ENCODE peak calls at places on chromosomes 3 and 15, in nine cellular contexts. One of them, this sample, is unnamed.

GRCh38 chr3:8313591-8314298 is 187.9 kb upstream of the LMCD1 start:
- DNase-seq in GM12865: no peak
- DNase-seq in fibroblast of mammary gland: no peak
- DNase-seq in endothelial cell: peak
- DNase-seq in BJ: no peak
- DNase-seq in GM06990: no peak
- DNase-seq in sigmoid colon: no peak
- DNase-seq in brain microvascular endothelial cell: no peak
- DNase-seq in pancreas: no peak
- DNase-seq in this sample: no peak

GRCh38 chr3:184549793-184550585 is 11.6 kb upstream of the EPHB3 start:
- DNase-seq in GM12865: no peak
- DNase-seq in fibroblast of mammary gland: no peak
- DNase-seq in endothelial cell: no peak
- DNase-seq in BJ: no peak
- DNase-seq in GM06990: no peak
- DNase-seq in sigmoid colon: no peak
- DNase-seq in brain microvascular endothelial cell: no peak
- DNase-seq in pancreas: no peak
- DNase-seq in this sample: no peak

GRCh38 chr3:151434151-151434890 is 26.5 kb downstream of the IGSF10 start:
- DNase-seq in GM12865: no peak
- DNase-seq in fibroblast of mammary gland: peak
- DNase-seq in endothelial cell: no peak
- DNase-seq in BJ: peak
- DNase-seq in GM06990: no peak
- DNase-seq in sigmoid colon: no peak
- DNase-seq in brain microvascular endothelial cell: peak
- DNase-seq in pancreas: no peak
- DNase-seq in this sample: no peak

GRCh38 chr3:86867990-86868389 is 123.0 kb downstream of the VGLL3 start:
- DNase-seq in GM12865: no peak
- DNase-seq in fibroblast of mammary gland: peak
- DNase-seq in endothelial cell: no peak
- DNase-seq in BJ: peak
- DNase-seq in GM06990: no peak
- DNase-seq in sigmoid colon: no peak
- DNase-seq in brain microvascular endothelial cell: no peak
- DNase-seq in pancreas: no peak
- DNase-seq in this sample: no peak

GRCh38 chr15:33242165-33242564 is 47.7 kb upstream of the FMN1 start:
- DNase-seq in GM12865: no peak
- DNase-seq in fibroblast of mammary gland: peak
- DNase-seq in endothelial cell: peak
- DNase-seq in BJ: peak
- DNase-seq in GM06990: no peak
- DNase-seq in sigmoid colon: no peak
- DNase-seq in brain microvascular endothelial cell: peak
- DNase-seq in pancreas: no peak
- DNase-seq in this sample: no peak

GRCh38 chr3:4741404-4742307 is 237.6 kb upstream of the BHLHE40 start:
- DNase-seq in GM12865: no peak
- DNase-seq in fibroblast of mammary gland: peak
- DNase-seq in endothelial cell: no peak
- DNase-seq in BJ: peak
- DNase-seq in GM06990: no peak
- DNase-seq in sigmoid colon: peak
- DNase-seq in brain microvascular endothelial cell: peak
- DNase-seq in pancreas: peak
- DNase-seq in this sample: no peak

GRCh38 chr3:190446492-190447301 is 3.0 kb downstream of the TMEM207 start:
- DNase-seq in GM12865: no peak
- DNase-seq in fibroblast of mammary gland: no peak
- DNase-seq in endothelial cell: no peak
- DNase-seq in BJ: no peak
- DNase-seq in GM06990: no peak
- DNase-seq in sigmoid colon: no peak
- DNase-seq in brain microvascular endothelial cell: peak
- DNase-seq in pancreas: no peak
- DNase-seq in this sample: no peak

GRCh38 chr3:10370429-10370828 is 49.5 kb upstream of the SEC13 start:
- DNase-seq in GM12865: no peak
- DNase-seq in fibroblast of mammary gland: peak
- DNase-seq in endothelial cell: no peak
- DNase-seq in BJ: no peak
- DNase-seq in GM06990: no peak
- DNase-seq in sigmoid colon: no peak
- DNase-seq in brain microvascular endothelial cell: peak
- DNase-seq in pancreas: no peak
- DNase-seq in this sample: no peak

GRCh38 chr3:157335677-157336076 is 101.0 kb upstream of the PTX3 start:
- DNase-seq in GM12865: no peak
- DNase-seq in fibroblast of mammary gland: peak
- DNase-seq in endothelial cell: peak
- DNase-seq in BJ: no peak
- DNase-seq in GM06990: no peak
- DNase-seq in sigmoid colon: no peak
- DNase-seq in brain microvascular endothelial cell: peak
- DNase-seq in pancreas: no peak
- DNase-seq in this sample: no peak

GRCh38 chr3:133490468-133491351 is 82.8 kb upstream of the CDV3 start:
- DNase-seq in GM12865: peak
- DNase-seq in fibroblast of mammary gland: no peak
- DNase-seq in endothelial cell: no peak
- DNase-seq in BJ: no peak
- DNase-seq in GM06990: peak
- DNase-seq in sigmoid colon: no peak
- DNase-seq in brain microvascular endothelial cell: no peak
- DNase-seq in pancreas: no peak
- DNase-seq in this sample: no peak

GRCh38 chr3:133491481-133492059 is 81.9 kb upstream of the CDV3 start:
- DNase-seq in GM12865: peak
- DNase-seq in fibroblast of mammary gland: no peak
- DNase-seq in endothelial cell: no peak
- DNase-seq in BJ: no peak
- DNase-seq in GM06990: no peak
- DNase-seq in sigmoid colon: no peak
- DNase-seq in brain microvascular endothelial cell: no peak
- DNase-seq in pancreas: no peak
- DNase-seq in this sample: no peak

GRCh38 chr3:133492159-133492860 is 81.2 kb upstream of the CDV3 start:
- DNase-seq in GM12865: no peak
- DNase-seq in fibroblast of mammary gland: no peak
- DNase-seq in endothelial cell: no peak
- DNase-seq in BJ: no peak
- DNase-seq in GM06990: no peak
- DNase-seq in sigmoid colon: no peak
- DNase-seq in brain microvascular endothelial cell: no peak
- DNase-seq in pancreas: no peak
- DNase-seq in this sample: no peak

GRCh38 chr3:133489466-133490085 is 83.9 kb upstream of the CDV3 start:
- DNase-seq in GM12865: no peak
- DNase-seq in fibroblast of mammary gland: peak
- DNase-seq in endothelial cell: no peak
- DNase-seq in BJ: no peak
- DNase-seq in GM06990: no peak
- DNase-seq in sigmoid colon: no peak
- DNase-seq in brain microvascular endothelial cell: no peak
- DNase-seq in pancreas: no peak
- DNase-seq in this sample: no peak

DNA sequence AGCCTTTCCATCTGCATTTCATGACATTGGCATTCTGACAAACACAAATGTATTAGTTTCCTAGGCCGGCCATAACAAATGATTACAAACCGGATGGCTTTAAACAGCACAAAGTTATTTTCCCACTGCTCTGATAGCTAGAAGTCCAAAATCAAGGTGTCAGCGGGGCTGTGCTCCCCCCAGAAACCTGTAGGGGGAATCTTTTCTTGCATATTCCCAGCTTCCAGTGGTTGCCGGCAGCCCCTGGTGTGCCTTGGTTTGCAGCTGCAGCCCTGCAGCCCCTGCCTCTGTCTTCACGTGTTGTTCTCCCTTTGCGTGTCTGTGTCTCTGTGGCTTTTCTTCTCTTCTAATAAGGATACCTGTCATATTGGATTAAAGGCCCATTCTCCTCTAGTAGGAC is 79.0 kb upstream of the CDV3 start:
- DNase-seq in GM12865: no peak
- DNase-seq in fibroblast of mammary gland: peak
- DNase-seq in endothelial cell: peak
- DNase-seq in BJ: no peak
- DNase-seq in GM06990: no peak
- DNase-seq in sigmoid colon: no peak
- DNase-seq in brain microvascular endothelial cell: peak
- DNase-seq in pancreas: no peak
- DNase-seq in this sample: no peak
- TF ChIP-seq CTCF in GM12865: no peak
- TF ChIP-seq CTCF in fibroblast of mammary gland: peak
- TF ChIP-seq CTCF in endothelial cell: peak
- TF ChIP-seq CTCF in BJ: peak
- TF ChIP-seq CTCF in GM06990: peak
- TF ChIP-seq CTCF in sigmoid colon: no peak
- TF ChIP-seq CTCF in brain microvascular endothelial cell: peak
- TF ChIP-seq CTCF in pancreas: no peak
- TF ChIP-seq CTCF in this sample: peak

GRCh38 chr15:44530653-44531052 is 6.3 kb upstream of the EIF3J start:
- DNase-seq in GM12865: no peak
- DNase-seq in fibroblast of mammary gland: no peak
- DNase-seq in endothelial cell: no peak
- DNase-seq in BJ: no peak
- DNase-seq in GM06990: no peak
- DNase-seq in sigmoid colon: no peak
- DNase-seq in brain microvascular endothelial cell: no peak
- DNase-seq in pancreas: no peak
- DNase-seq in this sample: no peak

GRCh38 chr15:44535509-44536297 is 1.2 kb upstream of the EIF3J start:
- DNase-seq in GM12865: peak
- DNase-seq in fibroblast of mammary gland: no peak
- DNase-seq in endothelial cell: peak
- DNase-seq in BJ: no peak
- DNase-seq in GM06990: peak
- DNase-seq in sigmoid colon: peak
- DNase-seq in brain microvascular endothelial cell: no peak
- DNase-seq in pancreas: no peak
- DNase-seq in this sample: peak

GRCh38 chr15:44529864-44530604 is 6.9 kb upstream of the EIF3J start:
- DNase-seq in GM12865: no peak
- DNase-seq in fibroblast of mammary gland: no peak
- DNase-seq in endothelial cell: no peak
- DNase-seq in BJ: no peak
- DNase-seq in GM06990: no peak
- DNase-seq in sigmoid colon: no peak
- DNase-seq in brain microvascular endothelial cell: no peak
- DNase-seq in pancreas: no peak
- DNase-seq in this sample: no peak

GRCh38 chr15:44535092-44535491 is 1.9 kb upstream of the EIF3J start:
- DNase-seq in GM12865: no peak
- DNase-seq in fibroblast of mammary gland: no peak
- DNase-seq in endothelial cell: no peak
- DNase-seq in BJ: no peak
- DNase-seq in GM06990: no peak
- DNase-seq in sigmoid colon: no peak
- DNase-seq in brain microvascular endothelial cell: no peak
- DNase-seq in pancreas: no peak
- DNase-seq in this sample: no peak

GRCh38 chr15:44532689-44533088 is 4.3 kb upstream of the EIF3J start:
- DNase-seq in GM12865: peak
- DNase-seq in fibroblast of mammary gland: no peak
- DNase-seq in endothelial cell: no peak
- DNase-seq in BJ: no peak
- DNase-seq in GM06990: no peak
- DNase-seq in sigmoid colon: no peak
- DNase-seq in brain microvascular endothelial cell: no peak
- DNase-seq in pancreas: no peak
- DNase-seq in this sample: no peak
- TF ChIP-seq CTCF in GM12865: peak
- TF ChIP-seq CTCF in fibroblast of mammary gland: peak
- TF ChIP-seq CTCF in endothelial cell: no peak
- TF ChIP-seq CTCF in BJ: no peak
- TF ChIP-seq CTCF in GM06990: no peak
- TF ChIP-seq CTCF in sigmoid colon: no peak
- TF ChIP-seq CTCF in brain microvascular endothelial cell: no peak
- TF ChIP-seq CTCF in pancreas: no peak
- TF ChIP-seq CTCF in this sample: no peak

DNA sequence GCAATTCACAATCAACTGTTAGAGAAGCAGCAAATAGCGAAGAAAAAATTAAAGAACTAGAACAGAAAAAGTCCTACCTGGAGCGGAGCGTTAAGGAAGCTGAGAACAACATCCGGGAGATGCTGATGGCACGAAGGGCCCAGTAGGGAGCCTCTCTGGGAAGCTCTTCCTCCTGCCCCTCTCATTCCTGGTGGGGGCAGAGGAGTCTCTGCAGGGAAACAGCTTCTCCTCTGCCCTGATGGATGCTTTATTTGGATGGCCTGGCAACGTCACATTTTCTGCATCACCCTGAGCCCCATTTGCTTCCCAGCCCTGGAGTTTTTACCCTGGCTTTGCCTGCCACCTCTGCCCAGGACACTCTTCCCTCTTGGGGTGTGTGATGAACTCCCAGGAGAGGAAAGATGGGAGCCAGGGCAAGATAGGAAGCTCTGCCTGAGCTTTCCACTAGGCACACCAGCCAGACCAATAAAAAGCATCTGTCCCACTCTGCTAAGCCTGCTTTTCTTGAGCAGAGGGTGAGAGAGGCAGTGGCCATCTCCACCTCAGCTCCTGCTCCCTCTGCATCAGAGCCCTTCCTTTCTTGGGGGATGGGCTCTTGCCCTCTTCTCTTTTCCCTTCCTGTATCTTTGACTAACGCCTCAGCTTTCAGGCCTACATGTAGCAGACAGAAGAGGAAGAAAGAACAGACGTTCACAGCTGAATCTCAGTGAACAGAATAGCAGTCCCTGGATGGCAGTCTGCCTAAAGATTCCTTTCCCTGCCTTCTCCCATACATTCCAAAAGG is 39.5 kb downstream of the PPARG start:
- DNase-seq in GM12865: no peak
- DNase-seq in fibroblast of mammary gland: no peak
- DNase-seq in endothelial cell: no peak
- DNase-seq in BJ: no peak
- DNase-seq in GM06990: no peak
- DNase-seq in sigmoid colon: no peak
- DNase-seq in brain microvascular endothelial cell: no peak
- DNase-seq in pancreas: no peak
- DNase-seq in this sample: no peak
- TF ChIP-seq CTCF in GM12865: no peak
- TF ChIP-seq CTCF in fibroblast of mammary gland: no peak
- TF ChIP-seq CTCF in endothelial cell: no peak
- TF ChIP-seq CTCF in BJ: no peak
- TF ChIP-seq CTCF in GM06990: no peak
- TF ChIP-seq CTCF in sigmoid colon: no peak
- TF ChIP-seq CTCF in brain microvascular endothelial cell: no peak
- TF ChIP-seq CTCF in pancreas: no peak
- TF ChIP-seq CTCF in this sample: no peak

DNA sequence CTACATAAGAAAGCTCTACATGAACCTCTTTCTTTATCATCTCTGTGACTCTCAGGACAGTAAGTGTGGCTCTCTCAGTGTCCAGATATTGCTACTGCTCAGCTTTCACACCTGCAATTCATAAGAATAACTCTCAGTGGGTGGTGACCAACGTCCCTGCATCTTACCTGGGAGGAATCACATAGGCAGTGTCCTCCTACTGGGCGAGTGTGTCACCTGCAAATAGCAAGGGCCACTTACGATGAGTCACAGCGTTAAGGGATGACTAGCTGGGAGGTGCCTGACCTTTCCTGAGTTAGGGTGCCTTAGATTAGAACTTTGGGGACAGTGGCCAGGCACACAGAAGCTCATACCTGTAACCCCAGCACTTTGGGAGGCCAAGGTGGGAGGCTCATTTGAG is 90.8 kb upstream of the C3orf80 start:
- DNase-seq in GM12865: no peak
- DNase-seq in fibroblast of mammary gland: no peak
- DNase-seq in endothelial cell: no peak
- DNase-seq in BJ: no peak
- DNase-seq in GM06990: no peak
- DNase-seq in sigmoid colon: no peak
- DNase-seq in brain microvascular endothelial cell: no peak
- DNase-seq in pancreas: no peak
- DNase-seq in this sample: no peak
- TF ChIP-seq CTCF in GM12865: no peak
- TF ChIP-seq CTCF in fibroblast of mammary gland: no peak
- TF ChIP-seq CTCF in endothelial cell: no peak
- TF ChIP-seq CTCF in BJ: no peak
- TF ChIP-seq CTCF in GM06990: no peak
- TF ChIP-seq CTCF in sigmoid colon: no peak
- TF ChIP-seq CTCF in brain microvascular endothelial cell: no peak
- TF ChIP-seq CTCF in pancreas: no peak
- TF ChIP-seq CTCF in this sample: no peak